ENCODE peak calls at places on chromosomes 4 and X, in ten cellular contexts. M, K, W, N, Q, U, G, P, J and I are unnamed samples.

GRCh38 chrX:149992918-149993317 is 54.6 kb upstream of the EOLA2 start:
- DNase-seq in M (no peak), K (no peak), W (no peak), N (no peak), Q (no peak), U (peak; percentile 2), G (no peak), P (no peak), J (no peak), I (no peak)

GRCh38 chrX:115023139-115023538 is 5.7 kb upstream of the IL13RA2 start:
- DNase-seq in M (no peak), K (no peak), W (no peak), N (no peak), Q (no peak), U (peak; percentile 90), G (peak; percentile 32), P (no peak), J (no peak), I (peak; percentile 96)

GRCh38 chrX:2391869-2392606 is 108.7 kb downstream of the DHRSX start:
- DNase-seq in M (no peak), K (no peak), W (no peak), N (no peak), Q (no peak), U (peak; percentile 93), G (peak; percentile 81), P (peak; percentile 98), J (no peak), I (peak; percentile 93)

GRCh38 chr4:23770011-23770410 is 119.8 kb downstream of the PPARGC1A start:
- DNase-seq in M (no peak), K (no peak), W (no peak), N (no peak), Q (no peak), U (no peak), G (no peak), P (peak; percentile 71), J (no peak), I (no peak)

GRCh38 chr4:180589575-180589974 is 1653.6 kb upstream of the TENM3 start:
- DNase-seq in M (no peak), K (no peak), W (no peak), N (no peak), Q (no peak), U (no peak), G (no peak), P (no peak), J (no peak), I (no peak)

GRCh38 chrX:84796321-84796720 is 207.4 kb upstream of the APOOL start:
- DNase-seq in M (no peak), K (no peak), W (no peak), N (no peak), Q (no peak), U (no peak), G (no peak), P (no peak), J (no peak), I (no peak)

GRCh38 chr4:86594559-86595425 is 677 bp downstream of the PTPN13 start:
- DNase-seq in M (peak; percentile 77), K (peak; percentile 43), W (peak; percentile 72), N (peak; percentile 25), Q (peak; percentile 40), U (peak; percentile 66), G (peak; percentile 77), P (peak; percentile 66), J (peak; percentile 28), I (peak; percentile 61)

GRCh38 chrX:39907964-39908616 is 189.7 kb downstream of the BCOR start:
- DNase-seq in M (peak; percentile 77), K (no peak), W (peak; percentile 36), N (peak; percentile 82), Q (peak; percentile 60), U (peak; percentile 86), G (peak; percentile 88), P (peak; percentile 83), J (peak; percentile 72), I (peak; percentile 91)

GRCh38 chr4:176209535-176209934 is 14.2 kb upstream of the SPATA4 start:
- DNase-seq in M (no peak), K (no peak), W (no peak), N (no peak), Q (no peak), U (no peak), G (no peak), P (no peak), J (no peak), I (no peak)

GRCh38 chr4:70591955-70592582 is at the start of gene AMBN:
- DNase-seq in M (no peak), K (no peak), W (no peak), N (no peak), Q (no peak), U (no peak), G (no peak), P (no peak), J (no peak), I (no peak)

GRCh38 chrX:10286195-10286594 is 129.4 kb downstream of the CLCN4 start:
- DNase-seq in M (no peak), K (no peak), W (no peak), N (no peak), Q (no peak), U (no peak), G (no peak), P (no peak), J (no peak), I (no peak)

GRCh38 chr4:148015058-148015457 is 283.2 kb downstream of the ARHGAP10 start:
- DNase-seq in M (no peak), K (no peak), W (no peak), N (no peak), Q (no peak), U (no peak), G (no peak), P (no peak), J (no peak), I (no peak)

GRCh38 chr4:113674251-113674650 is 87.3 kb downstream of the CAMK2D start:
- DNase-seq in M (no peak), K (no peak), W (no peak), N (peak; percentile 58), Q (no peak), U (no peak), G (no peak), P (no peak), J (peak; percentile 35), I (no peak)

GRCh38 chrX:131747173-131747572 is 203.3 kb downstream of the OR13H1 start:
- DNase-seq in M (no peak), K (peak; percentile 88), W (no peak), N (peak; percentile 75), Q (peak; percentile 76), U (peak; percentile 81), G (no peak), P (peak; percentile 96), J (peak; percentile 81), I (no peak)

GRCh38 chr4:55947254-55947882 is 1.4 kb upstream of the CEP135 start:
- DNase-seq in M (no peak), K (peak; percentile 43), W (no peak), N (no peak), Q (no peak), U (peak; percentile 24), G (no peak), P (peak; percentile 27), J (no peak), I (no peak)

DNA sequence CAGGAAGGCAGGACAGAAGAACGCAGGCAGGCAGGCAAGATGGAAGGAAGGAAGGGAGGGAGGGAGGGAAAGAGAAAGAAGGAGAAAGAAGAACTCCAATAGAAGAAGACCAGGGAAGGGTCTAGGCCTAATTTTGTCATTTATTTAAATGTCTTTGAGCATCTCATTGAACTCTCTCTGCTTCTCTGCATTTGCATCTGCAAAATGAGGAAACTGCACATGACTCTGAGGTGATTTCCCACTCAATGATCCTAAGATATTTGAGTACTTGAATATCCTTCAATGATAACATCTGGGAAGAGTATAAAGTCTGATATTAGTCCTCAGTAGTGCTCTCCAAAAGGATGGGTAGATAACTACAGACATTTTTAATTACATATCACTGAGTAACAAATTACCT is 33.1 kb upstream of the RBPJ start:
- DNase-seq in M (no peak), K (no peak), W (no peak), N (no peak), Q (no peak), U (no peak), G (no peak), P (peak; percentile 12), J (no peak), I (no peak)
- H3K27ac ChIP-seq in M (no peak overlapping the region), K (no peak overlapping the region), W (no peak overlapping the region), N (peak overlapping the region; percentile 79), Q (no peak overlapping the region), U (no peak overlapping the region), G (no peak overlapping the region), P (no peak overlapping the region), J (no peak overlapping the region), I (no peak overlapping the region)

DNA sequence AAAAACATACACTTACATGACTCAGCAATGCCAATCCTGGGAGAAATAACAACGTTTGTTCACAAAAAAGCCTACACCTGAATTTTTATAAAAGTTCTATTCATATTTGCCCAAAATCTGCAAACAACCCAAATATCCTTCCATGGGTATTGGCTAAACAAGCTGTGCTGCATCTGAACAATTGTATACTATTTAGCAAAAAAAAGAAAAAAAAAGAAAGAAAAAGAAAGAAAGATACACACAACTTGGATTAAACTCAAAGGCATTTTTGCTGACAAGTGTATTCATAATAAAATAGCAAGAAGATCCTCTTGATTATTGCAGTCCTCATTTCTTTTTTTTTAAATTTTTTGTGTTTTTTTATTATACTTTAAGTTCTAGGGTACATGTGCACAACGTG is 24.5 kb upstream of the MAGEA3 start:
- DNase-seq in M (no peak), K (no peak), W (no peak), N (no peak), Q (no peak), U (no peak), G (no peak), P (no peak), J (no peak), I (no peak)
- H3K27me3 ChIP-seq in M (no peaks in the 10 kb centered on the region), K (no peaks in the 10 kb centered on the region), W (no peaks in the 10 kb centered on the region), N (no peaks in the 10 kb centered on the region), Q (no peaks in the 10 kb centered on the region), U (no peaks in the 10 kb centered on the region), G (no peaks in the 10 kb centered on the region), P (no peaks in the 10 kb centered on the region), J (no peaks in the 10 kb centered on the region), I (no peaks in the 10 kb centered on the region)

DNA sequence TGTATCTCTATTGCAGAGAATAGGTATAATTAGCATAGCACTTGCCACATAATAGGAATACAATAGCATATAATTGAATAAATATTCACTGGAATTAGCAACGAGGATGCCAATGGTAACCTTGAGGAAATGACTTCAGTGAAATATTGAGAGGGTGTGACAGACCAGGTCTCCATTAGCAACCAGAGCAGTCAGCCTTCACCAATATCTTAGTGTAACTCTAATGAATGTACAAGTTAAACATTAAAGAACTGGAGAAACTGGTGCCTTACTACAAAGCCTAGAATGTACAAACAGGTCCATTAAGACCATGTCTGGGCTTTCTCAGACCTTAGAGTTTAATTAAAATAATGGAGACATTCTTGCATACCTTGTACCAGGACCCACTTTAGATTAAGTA is 143.0 kb downstream of the MAGEB17 start:
- DNase-seq in M (no peak), K (no peak), W (no peak), N (no peak), Q (no peak), U (no peak), G (peak; percentile 18), P (no peak), J (no peak), I (no peak)
- H3K27ac ChIP-seq in M (no peak overlapping the region), K (no peak overlapping the region), W (no peak overlapping the region), N (no peak overlapping the region), Q (no peak overlapping the region), U (no peak overlapping the region), G (peak overlapping the region; percentile 2), P (no peak overlapping the region), J (no peak overlapping the region), I (no peak overlapping the region)

DNA sequence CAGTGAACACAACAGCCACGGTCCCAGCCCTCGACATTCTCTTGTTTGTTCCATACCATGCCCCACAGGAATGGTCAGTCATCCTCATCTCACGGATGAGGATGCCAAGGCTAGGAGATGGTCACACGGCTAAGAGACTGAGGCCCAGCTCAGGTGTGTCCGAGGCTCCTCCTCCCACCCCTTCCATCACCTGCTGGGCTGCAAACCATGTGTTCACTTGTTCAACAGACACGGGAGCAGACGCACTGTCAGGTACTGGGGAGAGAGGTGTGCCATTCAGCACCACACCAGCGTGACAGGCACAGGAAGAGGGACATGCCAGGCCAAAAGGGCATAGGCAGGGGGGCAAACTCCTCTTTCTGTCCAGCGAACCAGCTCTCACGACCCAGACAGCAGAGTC is 45.9 kb downstream of the ABLIM2 start:
- DNase-seq in M (no peak), K (no peak), W (no peak), N (no peak), Q (no peak), U (no peak), G (no peak), P (no peak), J (no peak), I (no peak)
- H3K27me3 ChIP-seq in M (no peaks in the 10 kb centered on the region), K (peaks cover 98% of the 10 kb centered on the region), W (no peaks in the 10 kb centered on the region), N (no peaks in the 10 kb centered on the region), Q (no peaks in the 10 kb centered on the region), U (no peaks in the 10 kb centered on the region), G (no peaks in the 10 kb centered on the region), P (no peaks in the 10 kb centered on the region), J (no peaks in the 10 kb centered on the region), I (peaks cover 10% of the 10 kb centered on the region)